ENCODE peak calls at places on chromosomes 5 and 9, in five cellular contexts. W is HepG2, A is H1, J is GM12878, N is K562. I is an unnamed sample.

GRCh38 chr5:75612211-75612579 is 942 bp downstream of the ANKDD1B start:
- DNase-seq in W (no peak), A (no peak), N (no peak), J (no peak), I (no peak)

GRCh38 chr9:112558476-112558875 is 71.8 kb downstream of the KIAA1958 start:
- DNase-seq in J (no peak), N (no peak), W (no peak), A (no peak), I (no peak)

GRCh38 chr5:126615286-126615685 is 14.5 kb downstream of the PHAX start:
- DNase-seq in J (peak), N (no peak), A (no peak), W (no peak), I (no peak)

GRCh38 chr9:131122158-131122557 is 3.2 kb upstream of the NUP214 start:
- DNase-seq in N (no peak), A (no peak), W (peak), J (no peak), I (no peak)

GRCh38 chr9:34546834-34547827 is 24.3 kb upstream of the ENHO start:
- DNase-seq in A (peak), W (peak), N (peak), J (no peak), I (peak)

GRCh38 chr5:83925321-83925877 is 204.7 kb upstream of the HAPLN1 start:
- DNase-seq in A (no peak), W (no peak), N (no peak), J (no peak), I (no peak)

GRCh38 chr5:157219491-157220271 is 39.0 kb downstream of the ITK start:
- DNase-seq in J (peak), N (no peak), A (no peak), W (no peak), I (no peak)

GRCh38 chr5:160357861-160358411 is 12.5 kb downstream of the C1QTNF2 start:
- DNase-seq in J (no peak), W (no peak), N (no peak), A (no peak), I (no peak)

GRCh38 chr5:91928751-91929521 is 545.8 kb upstream of the ARRDC3 start:
- DNase-seq in N (no peak), W (no peak), J (no peak), A (no peak), I (peak)

DNA sequence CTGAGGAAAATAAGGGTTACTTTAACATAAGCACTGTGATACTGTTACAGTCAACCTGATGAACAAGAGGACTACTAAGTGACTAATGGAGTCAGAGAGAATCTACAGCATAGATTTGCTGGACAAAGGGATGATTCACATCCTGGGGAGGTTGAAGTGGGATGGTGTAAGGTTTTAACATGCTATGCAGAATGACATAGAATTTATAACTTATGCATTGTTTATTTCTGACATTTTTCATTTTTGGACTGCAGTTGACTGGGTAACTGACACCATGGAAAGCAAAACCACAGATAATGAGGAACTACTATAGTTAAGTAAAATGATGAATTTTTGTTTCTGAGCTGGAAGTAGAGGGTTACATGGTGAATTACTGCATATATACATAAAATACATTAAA is 389.2 kb downstream of the MAT2B start:
- DNase-seq in W (no peak), J (no peak), N (no peak), A (no peak), I (no peak)
- TF ChIP-seq KDM1A in W (no peak), J (no peak), N (no peak), A (no peak), I (no peak)

GRCh38 chr5:180289966-180290365 is 1.9 kb downstream of the MAPK9 start:
- DNase-seq in N (no peak), A (no peak), J (no peak), W (no peak), I (no peak)
- TF ChIP-seq KDM1A in N (no peak), A (no peak), J (no peak), W (no peak), I (no peak)

GRCh38 chr5:5105531-5105930 is 34.6 kb upstream of the ADAMTS16 start:
- DNase-seq in J (no peak), N (no peak), A (no peak), W (no peak), I (no peak)
- TF ChIP-seq KDM1A in J (no peak), N (no peak), A (no peak), W (no peak), I (no peak)

DNA sequence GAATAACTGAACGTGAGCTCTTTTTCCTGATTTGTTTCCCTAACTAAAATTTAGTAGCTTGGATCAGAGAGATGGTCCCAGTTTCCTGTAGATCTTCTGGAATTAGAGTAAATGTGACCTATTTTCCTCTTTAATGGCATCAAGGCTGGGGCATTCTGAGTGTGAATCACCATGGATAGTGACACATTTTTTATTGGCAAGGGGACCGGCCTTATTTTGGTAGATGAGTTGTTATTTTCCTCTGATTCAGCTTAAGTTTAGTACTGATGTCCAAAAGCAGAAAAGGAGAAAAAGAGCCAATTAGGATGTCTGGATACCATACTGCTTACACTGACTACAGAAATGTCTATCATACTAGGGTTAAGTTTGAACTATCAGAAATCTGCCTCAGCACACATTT is 68.1 kb downstream of the RNF38 start:
- DNase-seq in J (no peak), A (no peak), N (no peak), W (no peak), I (no peak)
- TF ChIP-seq KDM1A in J (no peak), A (no peak), N (no peak), W (no peak), I (no peak)

GRCh38 chr9:16030513-16031185 is 477.8 kb downstream of the CCDC171 start:
- DNase-seq in W (no peak), J (peak), N (no peak), A (no peak), I (peak)
- TF ChIP-seq KDM1A in W (no peak), J (no peak), N (no peak), A (no peak), I (no peak)

GRCh38 chr9:17462869-17463464 is 115.9 kb upstream of the SH3GL2 start:
- DNase-seq in N (peak), W (peak), J (no peak), A (no peak), I (peak)
- TF ChIP-seq KDM1A in N (no peak), W (no peak), J (no peak), A (no peak), I (no peak)

DNA sequence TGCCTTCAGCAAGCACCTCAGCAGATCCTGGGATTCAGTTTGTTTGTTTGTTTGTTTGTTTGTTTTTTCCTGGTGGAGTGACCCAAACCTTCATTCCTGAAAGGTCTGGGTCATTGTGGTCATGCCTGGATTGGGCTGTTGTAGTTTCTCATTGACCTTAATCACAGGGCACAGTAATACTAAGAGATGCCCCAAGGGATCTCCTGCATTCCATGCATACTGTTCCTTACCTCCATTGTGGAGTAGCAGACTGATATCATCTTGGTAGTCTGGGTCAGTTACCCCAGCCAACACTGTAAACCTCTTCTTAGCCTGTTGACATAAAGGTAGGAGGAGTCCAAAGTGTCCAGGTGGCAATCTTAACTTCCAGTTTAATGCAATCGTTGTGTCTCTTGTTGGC is 1466.7 kb upstream of the CDH9 start:
- DNase-seq in J (no peak), W (no peak), A (no peak), N (no peak), I (no peak)
- TF ChIP-seq KDM1A in J (no peak), W (no peak), A (no peak), N (no peak), I (no peak)

DNA sequence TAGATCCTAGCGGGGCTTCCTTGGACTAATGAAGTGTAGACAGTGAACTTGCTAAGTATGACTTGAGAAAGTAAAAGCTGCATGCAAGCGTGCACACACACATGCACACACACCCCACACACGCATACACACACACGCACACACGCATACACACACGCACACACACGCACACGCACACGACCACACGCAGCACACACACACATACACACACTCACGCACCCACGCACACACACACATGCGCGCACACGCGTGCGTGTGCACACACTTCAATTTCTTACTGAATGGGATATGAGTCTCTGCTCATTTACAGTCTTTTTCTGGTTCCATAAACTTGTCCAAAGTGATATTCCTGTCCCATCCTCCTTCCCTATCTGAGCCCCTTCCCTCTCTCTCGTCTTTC is 41.2 kb downstream of the MSX2 start:
- DNase-seq in A (no peak), W (no peak), J (no peak), N (no peak), I (no peak)
- TF ChIP-seq KDM1A in A (no peak), W (no peak), J (no peak), N (no peak), I (no peak)

I was measured in A549.